ENCODE peak calls at places on chromosomes 11 and 22, in four cellular contexts. Y, U, P and Z are unnamed samples.

GRCh38 chr11:79258606-79259005 is 182.2 kb downstream of the TENM4 start:
- DNase-seq in Y (no peak), U (no peak), P (no peak), Z (no peak)

GRCh38 chr11:99015634-99016454 is 4.9 kb upstream of the CNTN5 start:
- DNase-seq in U (peak), Y (no peak), P (peak), Z (peak)

GRCh38 chr11:14567064-14567651 is 47.0 kb upstream of the PSMA1 start:
- DNase-seq in Y (no peak), U (no peak), P (no peak), Z (no peak)

GRCh38 chr11:69670158-69670845 is 4.9 kb downstream of the LTO1 start:
- DNase-seq in P (no peak), Y (peak), U (peak), Z (peak)

GRCh38 chr22:45290410-45290936 is 5.7 kb downstream of the UPK3A start:
- DNase-seq in P (no peak), Y (no peak), U (no peak), Z (no peak)

GRCh38 chr11:3981084-3981633 is 113.4 kb upstream of the RRM1 start:
- DNase-seq in Y (no peak), P (no peak), U (no peak), Z (no peak)

GRCh38 chr11:40602866-40603578 is 856.4 kb downstream of the LRRC4C start:
- DNase-seq in U (no peak), P (no peak), Y (no peak), Z (no peak)

GRCh38 chr11:30698425-30698824 is 112.3 kb upstream of the MPPED2 start:
- DNase-seq in P (no peak), Y (no peak), U (no peak), Z (no peak)

GRCh38 chr11:125680747-125681146 is at the start of gene ACRV1:
- DNase-seq in Y (no peak), U (no peak), P (no peak), Z (no peak)

GRCh38 chr11:66020618-66021357 is 5.5 kb downstream of the CATSPER1 start:
- DNase-seq in P (no peak), U (no peak), Y (no peak), Z (peak)

GRCh38 chr11:63939351-63939920 is 634 bp downstream of the NAA40 start:
- DNase-seq in P (no peak), Y (no peak), U (no peak), Z (peak)

GRCh38 chr22:31734512-31734911 is 15.4 kb downstream of the PRR14L start:
- DNase-seq in U (peak), Y (no peak), P (no peak), Z (no peak)

GRCh38 chr11:104837969-104838639 is 60.2 kb downstream of the CASP12 start:
- DNase-seq in U (no peak), P (no peak), Y (no peak), Z (no peak)

GRCh38 chr11:9053631-9054030 is 37.8 kb downstream of the SCUBE2 start:
- DNase-seq in U (no peak), Y (no peak), P (no peak), Z (no peak)

GRCh38 chr11:27910186-27910941 is 197.6 kb downstream of the KIF18A start:
- DNase-seq in P (no peak), U (no peak), Y (no peak), Z (no peak)

GRCh38 chr22:36156515-36157419 is 3.8 kb downstream of the APOL3 start:
- DNase-seq in Y (no peak), U (no peak), P (no peak), Z (peak)

GRCh38 chr11:73464347-73464746 is 88.1 kb downstream of the RELT start:
- DNase-seq in P (no peak), Y (no peak), U (no peak), Z (no peak)

GRCh38 chr11:96551136-96551535 is 161.3 kb downstream of the JRKL start:
- DNase-seq in P (no peak), U (no peak), Y (no peak), Z (no peak)

GRCh38 chr22:44098966-44099530 is 74.9 kb downstream of the PARVB start:
- DNase-seq in Y (no peak), P (no peak), U (no peak), Z (no peak)

GRCh38 chr11:10906521-10906920 is 48.7 kb upstream of the ZBED5 start:
- DNase-seq in U (no peak), Y (no peak), P (no peak), Z (no peak)

DNA sequence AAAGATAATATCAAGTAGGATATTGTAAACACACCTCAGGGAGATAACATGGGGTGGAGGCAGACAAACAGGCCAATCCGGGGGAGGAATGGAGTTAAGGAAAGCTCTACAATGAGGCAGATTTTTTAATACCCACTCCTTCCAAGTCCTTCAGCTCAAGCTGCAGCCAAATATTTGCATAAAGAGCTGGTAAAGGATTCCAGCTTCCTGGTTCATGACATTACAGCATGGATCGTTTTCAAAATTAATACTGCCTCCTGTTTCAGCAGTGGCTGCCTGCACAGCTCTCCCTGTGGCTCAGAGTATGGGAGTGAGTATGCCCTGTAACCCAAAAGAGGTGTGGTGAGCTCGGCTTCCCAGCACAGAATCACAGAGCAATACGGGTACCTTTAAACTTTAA is 5.1 kb downstream of the POU2AF3 start:
- DNase-seq in Y (no peak), U (no peak), P (no peak), Z (no peak)
- TF ChIP-seq NRF1 in Y (no peak), U (no peak), P (no peak), Z (no peak)

DNA sequence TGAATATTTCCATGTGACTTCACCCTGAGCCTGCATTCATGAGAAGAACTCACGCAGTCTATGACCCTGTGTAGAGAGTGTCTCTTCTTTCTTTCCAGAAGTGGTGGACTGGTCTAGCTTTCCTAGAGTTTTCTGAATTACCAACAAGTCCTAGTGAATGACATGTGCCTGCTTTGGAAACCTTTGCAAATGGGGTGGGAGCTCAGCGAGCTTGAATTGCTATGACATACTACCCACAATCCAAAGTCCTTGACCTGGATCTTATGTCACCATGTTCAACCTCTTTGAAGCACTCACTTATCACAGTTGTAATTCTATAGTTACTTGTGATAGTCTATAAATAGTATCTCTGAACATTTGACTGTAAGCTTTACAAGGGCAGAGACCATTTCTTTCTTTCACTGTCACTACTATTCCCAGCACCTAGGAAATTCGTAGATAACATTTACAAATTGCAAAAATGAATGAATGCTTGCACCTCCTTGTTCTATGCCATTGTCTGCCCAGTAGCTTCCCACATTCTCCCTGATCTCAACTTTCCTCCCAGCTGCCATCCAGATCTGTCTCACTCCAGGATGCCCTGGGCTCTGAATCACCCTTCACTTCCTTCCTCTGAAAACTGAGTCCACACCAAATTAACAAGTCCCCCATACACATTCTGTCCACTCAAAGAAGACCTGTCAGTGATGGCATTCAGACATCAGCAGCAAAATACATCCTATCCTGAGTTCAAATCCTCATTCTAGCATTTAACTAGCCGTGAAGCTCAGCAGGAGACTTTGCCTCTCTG is 201.9 kb upstream of the SESN3 start:
- DNase-seq in Y (no peak), P (no peak), U (no peak), Z (no peak)
- TF ChIP-seq NRF1 in Y (no peak), P (no peak), U (no peak), Z (no peak)

GRCh38 chr11:134047586-134047999 is 21.3 kb upstream of the JAM3 start:
- DNase-seq in U (no peak), P (no peak), Y (no peak), Z (peak)
- TF ChIP-seq NRF1 in U (no peak), P (no peak), Y (no peak), Z (no peak)

GRCh38 chr22:42299586-42300285 is 29.3 kb upstream of the TCF20 start:
- DNase-seq in Y (no peak), U (no peak), P (no peak), Z (peak)
- TF ChIP-seq NRF1 in Y (no peak), U (no peak), P (no peak), Z (no peak)

DNA sequence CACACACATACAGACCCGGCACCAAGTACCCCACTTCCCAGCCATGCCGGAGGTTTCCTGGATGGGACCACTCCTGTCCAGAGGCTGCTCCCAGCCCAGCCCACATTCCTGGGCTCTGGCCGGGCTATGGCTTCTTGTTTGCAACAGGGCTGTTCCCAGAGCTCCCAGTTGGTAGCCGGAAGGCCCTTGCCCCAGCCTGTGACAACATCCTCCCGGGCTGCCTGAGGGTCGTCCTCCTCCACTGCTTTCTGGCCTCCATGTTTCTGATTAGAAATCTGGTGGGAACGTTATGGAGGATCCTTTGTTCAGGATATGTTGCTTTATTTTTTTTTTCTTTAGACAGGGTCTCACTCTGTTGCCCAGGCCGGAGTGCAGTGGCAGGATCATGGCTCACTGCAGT is 952 bp upstream of the CYP2D6 start:
- DNase-seq in U (no peak), P (no peak), Y (no peak), Z (no peak)
- TF ChIP-seq NRF1 in U (no peak), P (no peak), Y (no peak), Z (no peak)